ENCODE peak calls at places on chromosome 22, in ten cellular contexts. Q, V, T, Y, K, S, L, R, N and F are unnamed samples.

GRCh38 chr22:24498826-24499225 is 3.7 kb downstream of the UPB1 start:
- DNase-seq in Q (no peak), V (no peak), T (no peak), Y (no peak), K (no peak), S (no peak), L (no peak), R (no peak), N (no peak), F (no peak)

GRCh38 chr22:49825436-49825835 is 2.2 kb downstream of the BRD1 start:
- DNase-seq in Q (no peak), V (no peak), T (no peak), Y (no peak), K (no peak), S (no peak), L (peak; percentile 44), R (no peak), N (no peak), F (no peak)

GRCh38 chr22:33918676-33919590 is 1.3 kb downstream of the LARGE1 start:
- DNase-seq in Q (no peak), V (no peak), T (no peak), Y (no peak), K (no peak), S (no peak), L (no peak), R (no peak), N (no peak), F (no peak)

GRCh38 chr22:49052023-49052538 is 775.6 kb downstream of the BRD1 start:
- DNase-seq in Q (no peak), V (no peak), T (no peak), Y (peak; percentile 11), K (peak; percentile 4), S (no peak), L (no peak), R (no peak), N (no peak), F (no peak)

GRCh38 chr22:49451070-49451840 is 376.4 kb downstream of the BRD1 start:
- DNase-seq in Q (no peak), V (no peak), T (no peak), Y (no peak), K (no peak), S (no peak), L (no peak), R (no peak), N (no peak), F (no peak)

GRCh38 chr22:41668971-41669911 is 19.4 kb downstream of the SNU13 start:
- DNase-seq in Q (no peak), V (no peak), T (no peak), Y (no peak), K (no peak), S (no peak), L (no peak), R (no peak), N (no peak), F (no peak)

GRCh38 chr22:40055143-40055926 is 60.6 kb downstream of the FAM83F start:
- DNase-seq in Q (no peak), V (no peak), T (no peak), Y (no peak), K (no peak), S (no peak), L (no peak), R (no peak), N (no peak), F (no peak)

GRCh38 chr22:42180349-42180842 is 49.8 kb upstream of the CYP2D6 start:
- DNase-seq in Q (peak; percentile 78), V (no peak), T (no peak), Y (peak; percentile 21), K (peak; percentile 22), S (no peak), L (peak; percentile 66), R (peak; percentile 93), N (peak; percentile 53), F (peak; percentile 50)

DNA sequence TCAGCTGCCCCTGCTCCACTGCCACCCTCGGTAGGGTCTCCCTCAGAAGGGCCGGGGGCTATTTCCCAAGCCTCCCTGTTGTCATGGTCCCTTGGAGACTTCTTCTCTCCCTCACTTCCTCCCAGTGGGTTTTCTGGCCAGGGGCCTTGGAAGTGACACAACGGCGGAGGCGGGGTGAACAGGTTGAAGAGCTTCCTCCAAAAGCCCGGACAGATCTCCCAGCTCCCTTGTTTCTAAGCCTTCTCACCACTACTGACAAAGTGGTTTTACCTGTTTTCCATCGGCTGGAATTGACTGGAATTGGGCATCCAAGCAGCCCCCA is 14.5 kb downstream of the MYH9 start:
- DNase-seq in Q (no peak), V (no peak), T (peak; percentile 65), Y (no peak), K (no peak), S (no peak), L (no peak), R (no peak), N (peak; percentile 64), F (no peak)
- H3K27ac ChIP-seq in Q (peak overlapping the region; percentile 96), V (peak overlapping the region; percentile 36), T (peak overlapping the region; percentile 99), Y (peak overlapping the region; percentile 43), K (peak overlapping the region; percentile 87), S (peak overlapping the region; percentile 100), L (peak overlapping the region; percentile 92), R (peak overlapping the region; percentile 98), N (peak overlapping the region; percentile 98), F (peak overlapping the region; percentile 68)

GRCh38 chr22:43400449-43400848 is 11.4 kb upstream of the MPPED1 start:
- DNase-seq in Q (no peak), V (no peak), T (peak; percentile 76), Y (no peak), K (no peak), S (no peak), L (no peak), R (no peak), N (no peak), F (no peak)

GRCh38 chr22:43401661-43402060 is 10.2 kb upstream of the MPPED1 start:
- DNase-seq in Q (no peak), V (no peak), T (peak; percentile 6), Y (no peak), K (no peak), S (no peak), L (no peak), R (no peak), N (no peak), F (no peak)

GRCh38 chr22:43401233-43401632 is 10.6 kb upstream of the MPPED1 start:
- DNase-seq in Q (no peak), V (no peak), T (no peak), Y (no peak), K (no peak), S (no peak), L (no peak), R (no peak), N (no peak), F (no peak)

GRCh38 chr22:43399980-43400358 is 11.8 kb upstream of the MPPED1 start:
- DNase-seq in Q (no peak), V (no peak), T (peak; percentile 18), Y (no peak), K (no peak), S (no peak), L (no peak), R (no peak), N (no peak), F (no peak)

DNA sequence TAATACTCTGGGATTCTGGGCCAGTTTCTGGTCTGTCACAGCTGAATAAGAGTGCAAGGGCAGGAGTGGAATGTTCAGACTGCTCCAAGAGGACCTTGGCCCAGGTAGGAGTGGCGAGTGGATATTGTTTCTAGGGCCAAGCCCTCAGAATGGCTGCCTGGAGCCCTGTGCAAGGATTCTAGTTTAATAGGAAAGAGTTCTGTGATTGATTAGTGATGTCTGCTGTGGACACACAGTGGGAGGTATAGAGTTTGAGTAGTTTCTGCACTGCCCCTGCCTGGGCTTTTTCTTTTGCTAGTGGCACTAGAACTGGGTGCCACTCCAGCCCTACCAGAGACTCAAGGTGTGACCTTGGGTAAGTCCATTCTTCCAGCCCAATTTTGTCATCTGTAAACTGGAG is 9.7 kb upstream of the MPPED1 start:
- DNase-seq in Q (no peak), V (no peak), T (no peak), Y (no peak), K (no peak), S (no peak), L (no peak), R (no peak), N (no peak), F (no peak)
- H3K27me3 ChIP-seq in Q (no peaks in the 10 kb centered on the region), V (no peaks in the 10 kb centered on the region), T (no peaks in the 10 kb centered on the region), Y (no peaks in the 10 kb centered on the region), K (no peaks in the 10 kb centered on the region), S (peaks cover 94% of the 10 kb centered on the region), L (no peaks in the 10 kb centered on the region), R (peaks cover 39% of the 10 kb centered on the region), N (peaks cover 7% of the 10 kb centered on the region), F (no peaks in the 10 kb centered on the region)

DNA sequence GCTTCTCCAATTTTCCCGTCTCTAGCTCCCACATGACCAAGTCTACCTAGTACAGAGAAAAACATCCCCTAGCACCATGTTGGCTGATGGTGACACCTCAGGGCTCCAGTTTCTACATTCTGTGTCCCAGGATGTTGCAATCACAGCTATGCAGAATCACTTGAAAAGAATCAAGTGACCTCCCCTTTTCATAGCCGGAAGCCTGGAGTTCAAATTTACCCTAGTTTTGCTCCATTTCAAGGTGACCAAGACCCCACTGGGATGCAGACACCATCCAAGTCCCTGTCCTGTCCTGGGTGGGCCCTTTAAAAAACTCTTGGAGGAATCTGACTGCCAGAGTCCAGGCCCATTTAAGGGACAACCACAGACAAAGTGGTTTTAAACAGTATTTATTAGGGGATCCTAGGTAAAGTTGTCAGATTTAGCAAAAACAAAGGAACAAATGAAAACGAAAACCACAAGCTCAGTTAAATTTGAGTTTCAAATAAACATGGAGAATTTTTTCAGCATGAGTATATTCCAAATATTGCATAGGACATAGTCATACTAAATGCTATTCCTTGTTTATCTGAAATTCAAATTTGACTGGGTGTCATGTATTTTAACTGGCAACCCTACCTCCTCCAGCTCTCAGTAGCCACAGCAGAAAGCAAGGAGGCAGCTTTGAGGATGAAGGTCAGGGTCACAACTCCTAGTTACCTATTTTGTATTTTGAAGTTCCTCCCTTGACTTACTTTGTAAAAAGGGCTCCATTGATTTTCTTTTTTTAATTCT is 52.4 kb downstream of the MIAT start:
- DNase-seq in Q (no peak), V (no peak), T (no peak), Y (no peak), K (no peak), S (no peak), L (no peak), R (no peak), N (no peak), F (no peak)
- H3K27ac ChIP-seq in Q (no peak overlapping the region), V (no peak overlapping the region), T (no peak overlapping the region), Y (no peak overlapping the region), K (no peak overlapping the region), S (no peak overlapping the region), L (no peak overlapping the region), R (no peak overlapping the region), N (no peak overlapping the region), F (no peak overlapping the region)

GRCh38 chr22:20658433-20659222 is 115.3 kb upstream of the SERPIND1 start:
- DNase-seq in Q (no peak), V (no peak), T (no peak), Y (no peak), K (no peak), S (no peak), L (no peak), R (no peak), N (no peak), F (no peak)

GRCh38 chr22:20659920-20660319 is 114.0 kb upstream of the SERPIND1 start:
- DNase-seq in Q (no peak), V (no peak), T (no peak), Y (no peak), K (no peak), S (no peak), L (no peak), R (no peak), N (no peak), F (no peak)

GRCh38 chr22:20660441-20661054 is 113.4 kb upstream of the SERPIND1 start:
- DNase-seq in Q (no peak), V (no peak), T (no peak), Y (no peak), K (no peak), S (no peak), L (no peak), R (no peak), N (no peak), F (no peak)

GRCh38 chr22:20657963-20658362 is 116.0 kb upstream of the SERPIND1 start:
- DNase-seq in Q (no peak), V (no peak), T (no peak), Y (no peak), K (no peak), S (no peak), L (no peak), R (no peak), N (no peak), F (no peak)

DNA sequence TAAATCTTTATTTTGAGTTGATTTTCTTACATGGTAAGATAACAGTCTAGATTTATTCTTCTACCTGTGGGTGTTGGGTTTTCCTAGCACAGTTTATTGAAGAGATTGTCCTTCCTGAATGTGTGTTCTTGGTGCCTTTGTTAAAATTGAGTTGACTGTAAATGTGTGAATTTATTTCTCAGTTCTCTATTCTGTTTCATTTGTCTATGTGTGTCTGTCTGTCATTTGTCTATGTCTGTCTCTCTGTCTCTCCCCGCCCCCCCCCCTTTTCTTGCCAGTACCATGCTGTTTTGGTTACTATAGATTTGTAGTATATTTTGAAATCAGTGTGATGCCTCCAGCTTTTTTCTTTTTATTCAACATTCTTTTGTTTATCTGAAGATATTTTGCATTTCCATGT is 114.7 kb upstream of the SERPIND1 start:
- DNase-seq in Q (no peak), V (no peak), T (no peak), Y (no peak), K (no peak), S (no peak), L (no peak), R (no peak), N (no peak), F (no peak)
- H3K27me3 ChIP-seq in Q (peaks cover 12% of the 10 kb centered on the region), V (no peaks in the 10 kb centered on the region), T (no peaks in the 10 kb centered on the region), Y (no peaks in the 10 kb centered on the region), K (no peaks in the 10 kb centered on the region), S (peaks cover 31% of the 10 kb centered on the region), L (peaks cover 10% of the 10 kb centered on the region), R (peaks cover 11% of the 10 kb centered on the region), N (no peaks in the 10 kb centered on the region), F (no peaks in the 10 kb centered on the region)